ENCODE peak calls at places on chromosome 9, in five cellular contexts. X is GM10248; Y is HepG2; J is stimulated activated CD4-positive, alpha-beta T cell treated with anti-CD3 and anti-CD28 coated beads, Interleukin-1b, Interleukin-23, amount 100 ng/mL, for 24 hours; P is body of pancreas. A is an unnamed sample.

GRCh38 chr9:8365029-8365428 is 565.5 kb upstream of the DMAC1 start:
- DNase-seq in X (no peak), Y (no peak), J (no peak), P (no peak), A (no peak)

GRCh38 chr9:126722252-126722921 is 82.5 kb upstream of the ZBTB43 start:
- DNase-seq in X (peak), Y (no peak), J (peak), P (peak), A (peak)

GRCh38 chr9:83933804-83934203 is 12.6 kb upstream of the KIF27 start:
- DNase-seq in X (no peak), Y (no peak), J (no peak), P (no peak), A (no peak)

GRCh38 chr9:72925126-72925810 is 27.6 kb downstream of the ALDH1A1 start:
- DNase-seq in X (no peak), Y (peak), J (no peak), P (no peak), A (no peak)

GRCh38 chr9:69452110-69452780 is 127.2 kb downstream of the ENTREP1 start:
- DNase-seq in X (no peak), Y (no peak), J (no peak), P (no peak), A (no peak)

GRCh38 chr9:137136261-137136925 is 2.6 kb upstream of the GRIN1 start:
- DNase-seq in X (no peak), Y (no peak), J (no peak), P (no peak), A (peak)

GRCh38 chr9:89442501-89442978 is 55.4 kb downstream of the SEMA4D start:
- DNase-seq in X (peak), Y (no peak), J (no peak), P (no peak), A (peak)

GRCh38 chr9:93136011-93136440 is 2.0 kb upstream of the NINJ1 start:
- DNase-seq in X (no peak), Y (no peak), J (no peak), P (no peak), A (no peak)

GRCh38 chr9:83327750-83328622 is 210.2 kb downstream of the FRMD3 start:
- DNase-seq in X (no peak), Y (no peak), J (no peak), P (no peak), A (no peak)

GRCh38 chr9:133584559-133585476 is 24.4 kb downstream of the FAM163B start:
- DNase-seq in X (no peak), Y (no peak), J (no peak), P (no peak), A (no peak)

GRCh38 chr9:19230356-19231125 is at the start of gene DENND4C:
- DNase-seq in X (peak), Y (peak), J (peak), P (peak), A (peak)

GRCh38 chr9:86867658-86868313 is 79.5 kb downstream of the GAS1 start:
- DNase-seq in X (no peak), Y (no peak), J (no peak), P (peak), A (no peak)

GRCh38 chr9:95724253-95724991 is 151.1 kb upstream of the ERCC6L2 start:
- DNase-seq in X (peak), Y (peak), J (peak), P (no peak), A (peak)

GRCh38 chr9:108618906-108619550 is 236.8 kb downstream of the ACTL7B start:
- DNase-seq in X (no peak), Y (no peak), J (no peak), P (no peak), A (no peak)

GRCh38 chr9:15253197-15253596 is 53.8 kb downstream of the TTC39B start:
- DNase-seq in X (no peak), Y (no peak), J (no peak), P (no peak), A (no peak)

GRCh38 chr9:124000161-124000783 is 11.3 kb upstream of the LHX2 start:
- DNase-seq in X (no peak), Y (no peak), J (no peak), P (no peak), A (no peak)

GRCh38 chr9:6078382-6079105 is 63.1 kb upstream of the RANBP6 start:
- DNase-seq in X (no peak), Y (no peak), J (no peak), P (no peak), A (no peak)

GRCh38 chr9:88826181-88826580 is 165.1 kb upstream of the S1PR3 start:
- DNase-seq in X (no peak), Y (no peak), J (no peak), P (no peak), A (no peak)

GRCh38 chr9:72636621-72637020 is 115.2 kb downstream of the TMC1 start:
- DNase-seq in X (no peak), Y (no peak), J (no peak), P (no peak), A (no peak)

GRCh38 chr9:73916016-73916673 is 581.0 kb upstream of the RORB start:
- DNase-seq in X (no peak), Y (peak), J (no peak), P (no peak), A (no peak)

GRCh38 chr9:110114888-110115259 is 93.1 kb downstream of the C9orf152 start:
- DNase-seq in X (no peak), Y (no peak), J (no peak), P (no peak), A (no peak)

GRCh38 chr9:135009051-135009560 is 78.4 kb upstream of the OLFM1 start:
- DNase-seq in X (no peak), Y (no peak), J (no peak), P (no peak), A (no peak)

GRCh38 chr9:101711330-101711941 is 27.0 kb downstream of the GRIN3A start:
- DNase-seq in X (peak), Y (peak), J (peak), P (peak), A (peak)

GRCh38 chr9:19198406-19198805 is 32.1 kb upstream of the DENND4C start:
- DNase-seq in X (no peak), Y (no peak), J (no peak), P (no peak), A (no peak)

GRCh38 chr9:21267806-21268657 is 28.2 kb upstream of the IFNA14 start:
- DNase-seq in X (peak), Y (no peak), J (no peak), P (no peak), A (no peak)

GRCh38 chr9:82202808-82203207 is 214.2 kb downstream of the SPATA31D1 start:
- DNase-seq in X (no peak), Y (no peak), J (no peak), P (no peak), A (no peak)

GRCh38 chr9:111943200-111943599 is 46.6 kb downstream of the UGCG start:
- DNase-seq in X (no peak), Y (no peak), J (no peak), P (no peak), A (no peak)

GRCh38 chr9:134725605-134725940 is 84.0 kb downstream of the COL5A1 start:
- DNase-seq in X (no peak), Y (no peak), J (no peak), P (no peak), A (no peak)

GRCh38 chr9:14251146-14252071 is 62.5 kb downstream of the NFIB start:
- DNase-seq in X (no peak), Y (peak), J (no peak), P (peak), A (no peak)

GRCh38 chr9:71863652-71864051 is 47.3 kb downstream of the ABHD17B start:
- DNase-seq in X (no peak), Y (no peak), J (no peak), P (no peak), A (no peak)

GRCh38 chr9:15374310-15374709 is 48.4 kb upstream of the SNAPC3 start:
- DNase-seq in X (no peak), Y (no peak), J (no peak), P (no peak), A (no peak)

A was measured in MM.1S.